ENCODE peak calls at places on chromosome 16, in ten cellular contexts. X is aorta; Q is CD8-positive, alpha-beta memory T cell; Y is fibroblast of lung; H is HL-60; E is GM23338; C is caudate nucleus; Z is effector memory CD4-positive, alpha-beta T cell; O is H9; L is mesenchymal stem cell. J is an unnamed sample.

GRCh38 chr16:2792945-2793344 is 5.3 kb upstream of the PRSS41 start:
- DNase-seq in Y (no peak), H (no peak), C (no peak), E (no peak), O (no peak), L (no peak), Q (no peak), Z (no peak), X (no peak), J (no peak)

GRCh38 chr16:20175358-20175757 is 101.7 kb upstream of the GPR139 start:
- DNase-seq in Y (no peak), E (peak), L (no peak), O (no peak), Q (no peak), C (no peak), Z (no peak), H (no peak), X (no peak), J (no peak)

GRCh38 chr16:66120656-66121055 is 245.8 kb upstream of the CDH5 start:
- DNase-seq in H (no peak), L (peak), C (no peak), Z (no peak), E (no peak), Q (no peak), O (no peak), Y (no peak), X (no peak), J (no peak)

GRCh38 chr16:14564323-14564722 is 65.7 kb downstream of the PARN start:
- DNase-seq in E (peak), Z (no peak), H (no peak), O (no peak), L (no peak), X (no peak), C (no peak), Y (no peak), Q (no peak), J (no peak)

GRCh38 chr16:28606291-28607115 is 3.3 kb downstream of the SULT1A1 start:
- DNase-seq in H (no peak), E (no peak), X (no peak), Y (no peak), Q (no peak), C (no peak), L (no peak), Z (no peak), O (no peak), J (no peak)

GRCh38 chr16:4517812-4518211 is 20.8 kb downstream of the CDIP1 start:
- DNase-seq in O (peak), L (peak), C (peak), X (peak), H (no peak), Q (no peak), E (peak), Y (peak), Z (no peak), J (peak)

GRCh38 chr16:8958344-8958808 is 5.3 kb downstream of the USP7 start:
- DNase-seq in Q (no peak), Y (peak), Z (peak), O (no peak), L (peak), H (no peak), X (peak), C (no peak), E (no peak), J (no peak)

GRCh38 chr16:56606071-56606687 is 2.2 kb upstream of the MT2A start:
- DNase-seq in L (no peak), Z (no peak), O (no peak), Y (no peak), Q (no peak), C (no peak), H (no peak), X (no peak), E (no peak), J (no peak)

GRCh38 chr16:55700067-55700466 is 44.3 kb downstream of the SLC6A2 start:
- DNase-seq in Z (no peak), Q (no peak), O (no peak), L (no peak), E (no peak), X (no peak), C (no peak), H (no peak), Y (no peak), J (no peak)

GRCh38 chr16:70746040-70746707 is 54.8 kb downstream of the VAC14 start:
- DNase-seq in Q (no peak), O (no peak), L (peak), C (peak), H (peak), X (peak), Z (no peak), E (no peak), Y (peak), J (no peak)

GRCh38 chr16:2686912-2687507 is 4.7 kb downstream of the KCTD5 start:
- DNase-seq in Y (no peak), X (peak), Z (no peak), O (no peak), Q (no peak), C (no peak), E (no peak), L (no peak), H (no peak), J (no peak)

GRCh38 chr16:75379911-75380847 is 53.1 kb downstream of the CFDP1 start:
- DNase-seq in Z (peak), E (no peak), L (no peak), C (no peak), H (peak), O (no peak), Q (no peak), X (no peak), Y (no peak), J (no peak)

GRCh38 chr16:64089697-64090096 is 1032.2 kb downstream of the CDH11 start:
- DNase-seq in O (peak), Z (no peak), X (no peak), Q (no peak), Y (peak), L (peak), H (no peak), E (peak), C (no peak), J (no peak)

GRCh38 chr16:56281256-56281805 is 90.0 kb downstream of the GNAO1 start:
- DNase-seq in E (peak), C (no peak), X (no peak), O (peak), Y (no peak), Z (no peak), Q (no peak), L (no peak), H (no peak), J (peak)

GRCh38 chr16:67535201-67535600 is 6.6 kb downstream of the RIPOR1 start:
- DNase-seq in Y (no peak), O (no peak), X (no peak), E (no peak), Q (no peak), C (no peak), L (no peak), H (no peak), Z (no peak), J (no peak)

GRCh38 chr16:78756189-78756661 is 656.8 kb downstream of the WWOX start:
- DNase-seq in Y (no peak), H (no peak), E (no peak), X (no peak), Q (no peak), O (no peak), C (no peak), Z (no peak), L (no peak), J (no peak)

GRCh38 chr16:67822511-67822910 is 15.8 kb downstream of the TSNAXIP1 start:
- DNase-seq in L (peak), X (no peak), Q (no peak), E (no peak), Y (no peak), Z (no peak), C (no peak), O (no peak), H (no peak), J (no peak)

GRCh38 chr16:86590501-86591144 is 12.3 kb downstream of the FOXL1 start:
- DNase-seq in Z (no peak), Y (peak), Q (no peak), C (no peak), E (no peak), L (peak), X (no peak), H (no peak), O (no peak), J (no peak)

GRCh38 chr16:67187175-67187900 is 2.6 kb downstream of the EXOC3L1 start:
- DNase-seq in O (no peak), L (no peak), Q (no peak), Y (no peak), H (no peak), C (no peak), E (no peak), Z (no peak), X (no peak), J (no peak)

GRCh38 chr16:66588981-66589713 is 9.9 kb downstream of the CMTM2 start:
- DNase-seq in X (peak), C (no peak), Y (peak), O (peak), Q (peak), Z (peak), L (peak), H (peak), E (peak), J (peak)

GRCh38 chr16:56332464-56333079 is 92.8 kb downstream of the AMFR start:
- DNase-seq in O (peak), H (no peak), Z (no peak), E (peak), Q (no peak), C (peak), Y (peak), L (peak), X (peak), J (peak)

GRCh38 chr16:10408824-10409381 is 23.0 kb downstream of the ATF7IP2 start:
- DNase-seq in H (no peak), Q (no peak), X (no peak), L (no peak), E (peak), C (no peak), O (no peak), Z (no peak), Y (no peak), J (no peak)

GRCh38 chr16:21156767-21157467 is 1.6 kb upstream of the LDAF1 start:
- DNase-seq in Y (peak), O (peak), L (peak), X (no peak), E (peak), Q (no peak), H (no peak), Z (no peak), C (peak), J (peak)

GRCh38 chr16:20415541-20415940 is 6.2 kb downstream of the ACSM5 start:
- DNase-seq in Y (no peak), C (no peak), H (no peak), O (no peak), L (no peak), E (no peak), Q (no peak), X (no peak), Z (no peak), J (no peak)

GRCh38 chr16:71460246-71460645 is 1.8 kb downstream of the ZNF23 start:
- DNase-seq in L (peak), H (no peak), E (no peak), Y (peak), O (no peak), X (no peak), Z (no peak), Q (no peak), C (no peak), J (no peak)

GRCh38 chr16:10535461-10535860 is 44.9 kb downstream of the EMP2 start:
- DNase-seq in Y (no peak), Q (no peak), X (no peak), E (no peak), O (no peak), H (no peak), L (no peak), C (no peak), Z (no peak), J (no peak)

GRCh38 chr16:4922721-4923342 is 14.1 kb downstream of the PPL start:
- DNase-seq in C (no peak), E (no peak), Q (no peak), X (no peak), Y (no peak), H (no peak), O (no peak), Z (no peak), L (no peak), J (no peak)

GRCh38 chr16:56423584-56424403 is 1.6 kb downstream of the AMFR start:
- DNase-seq in Y (peak), L (peak), H (no peak), Q (no peak), O (no peak), Z (no peak), E (no peak), C (no peak), X (no peak), J (no peak)

GRCh38 chr16:27430923-27431484 is 29.0 kb downstream of the IL21R start:
- DNase-seq in E (no peak), C (no peak), Q (no peak), Z (no peak), X (no peak), L (peak), H (no peak), Y (peak), O (peak), J (no peak)

GRCh38 chr16:66996324-66996982 is 8.1 kb downstream of the CES4A start:
- DNase-seq in E (no peak), Y (peak), O (no peak), C (peak), Q (no peak), H (no peak), X (peak), Z (no peak), L (peak), J (peak)

GRCh38 chr16:79278506-79278905 is 322.0 kb downstream of the MAF start:
- DNase-seq in C (no peak), Y (no peak), O (no peak), H (no peak), X (no peak), Z (peak), L (no peak), E (no peak), Q (peak), J (no peak)

GRCh38 chr16:3317315-3317999 is 12.2 kb downstream of the ZNF75A start:
- DNase-seq in Q (no peak), O (no peak), E (peak), Z (no peak), C (no peak), Y (peak), L (peak), H (no peak), X (no peak), J (no peak)

GRCh38 chr16:74309789-74310781 is 13.5 kb downstream of the PSMD7 start:
- DNase-seq in Q (no peak), X (no peak), O (no peak), H (no peak), Y (peak), L (peak), C (peak), E (peak), Z (no peak), J (no peak)

DNA sequence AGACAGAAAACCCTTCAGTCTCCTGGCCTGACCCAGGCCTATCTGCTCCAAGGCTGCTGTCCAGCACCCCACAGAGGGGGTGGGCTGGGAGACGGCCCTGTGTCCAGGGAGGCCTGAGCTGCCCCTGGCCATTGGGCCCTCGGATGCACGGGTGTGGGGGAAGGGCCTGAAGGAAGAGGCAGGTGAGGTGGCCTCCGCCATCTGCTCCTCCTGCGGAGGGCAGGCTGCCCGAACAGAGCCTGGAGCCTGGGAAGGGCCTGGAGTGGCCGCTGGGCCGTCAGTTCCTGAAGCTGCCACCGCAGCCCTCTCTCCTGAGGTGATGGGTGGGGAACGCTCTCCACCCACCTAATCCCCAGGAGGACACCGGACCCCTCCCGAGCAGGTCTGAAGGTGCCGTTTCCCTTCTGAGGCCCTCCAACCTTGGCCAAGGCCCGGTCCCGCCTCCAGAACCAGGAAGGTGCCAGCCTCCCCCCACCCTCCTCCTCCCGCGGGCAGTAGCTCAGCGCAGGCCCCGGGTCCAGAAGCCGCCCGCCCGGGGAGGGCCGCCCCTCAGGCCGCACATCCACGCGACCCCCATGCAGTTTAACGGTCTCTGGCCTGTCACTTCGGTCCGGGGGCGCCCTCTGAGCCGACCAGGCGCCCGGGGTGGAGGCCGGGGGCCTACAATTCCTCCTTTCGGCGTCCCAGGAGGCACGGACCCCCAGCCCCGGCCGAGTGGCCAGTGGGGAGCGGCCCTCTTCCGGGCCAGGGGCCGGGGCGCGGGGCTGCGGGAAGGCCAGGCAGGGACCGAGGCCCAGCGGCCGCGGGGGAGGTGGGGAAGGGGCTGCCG is 835 bp downstream of the FBXL16 start:
- DNase-seq in X (no peak), E (no peak), Y (no peak), O (no peak), H (no peak), Q (no peak), Z (no peak), L (no peak), C (no peak), J (no peak)
- H3K27ac ChIP-seq in X (no peak), E (no peak), Y (no peak), O (no peak), H (no peak), Q (no peak), Z (no peak), L (no peak), C (peak), J (no peak)

GRCh38 chr16:58002411-58002790 is 1.2 kb downstream of the USB1 start:
- DNase-seq in O (no peak), Z (no peak), Y (no peak), X (no peak), C (no peak), E (no peak), Q (no peak), H (no peak), L (no peak), J (no peak)

GRCh38 chr16:58000706-58001676 is at the start of gene USB1:
- DNase-seq in H (peak), Y (peak), O (peak), E (peak), Q (peak), C (peak), X (peak), L (peak), Z (peak), J (peak)

GRCh38 chr16:58002936-58003335 is 1.7 kb downstream of the USB1 start:
- DNase-seq in Z (no peak), O (no peak), X (no peak), H (no peak), L (no peak), E (no peak), C (no peak), Y (no peak), Q (no peak), J (no peak)

GRCh38 chr16:57999971-58000705 is at the start of gene ZNF319:
- DNase-seq in Z (peak), H (no peak), Y (no peak), C (no peak), X (no peak), Q (no peak), E (peak), L (no peak), O (no peak), J (no peak)

GRCh38 chr16:58001781-58002410 is 689 bp downstream of the USB1 start:
- DNase-seq in E (no peak), O (no peak), X (no peak), Z (no peak), L (no peak), H (no peak), C (no peak), Y (no peak), Q (no peak), J (no peak)
- H3K27ac ChIP-seq in E (no peak), O (no peak), X (no peak), Z (no peak), L (no peak), H (peak), C (peak), Y (no peak), Q (peak), J (no peak)

GRCh38 chr16:49305406-49305805 is 23.8 kb upstream of the CBLN1 start:
- DNase-seq in C (no peak), Z (no peak), Y (no peak), O (no peak), Q (no peak), H (no peak), X (no peak), E (no peak), L (no peak), J (no peak)
- H3K27ac ChIP-seq in C (no peak), Z (no peak), Y (no peak), O (no peak), Q (no peak), H (no peak), X (no peak), E (no peak), L (no peak), J (no peak)

GRCh38 chr16:11674818-11675560 is 6.7 kb downstream of the SNN start:
- DNase-seq in H (no peak), C (no peak), X (no peak), Q (no peak), E (peak), Z (no peak), Y (peak), O (no peak), L (peak), J (no peak)
- H3K27ac ChIP-seq in H (no peak), C (peak), X (no peak), Q (no peak), E (peak), Z (no peak), Y (no peak), O (no peak), L (no peak), J (peak)

GRCh38 chr16:85373741-85374570 is 239.2 kb upstream of the GSE1 start:
- DNase-seq in L (no peak), Y (no peak), C (no peak), O (no peak), E (no peak), Q (no peak), X (no peak), H (no peak), Z (no peak), J (no peak)

GRCh38 chr16:85371948-85372347 is 241.2 kb upstream of the GSE1 start:
- DNase-seq in X (no peak), C (no peak), Q (no peak), Y (no peak), O (no peak), Z (no peak), E (no peak), H (no peak), L (no peak), J (no peak)

GRCh38 chr16:85370881-85371651 is 242.1 kb upstream of the GSE1 start:
- DNase-seq in E (no peak), L (peak), Z (no peak), Y (peak), H (no peak), Q (no peak), X (peak), O (no peak), C (no peak), J (peak)

GRCh38 chr16:85374571-85374872 is 238.6 kb upstream of the GSE1 start:
- DNase-seq in Q (no peak), O (no peak), C (no peak), L (no peak), Z (no peak), E (no peak), H (no peak), Y (no peak), X (no peak), J (no peak)

GRCh38 chr16:85372627-85373372 is 240.3 kb upstream of the GSE1 start:
- DNase-seq in C (no peak), H (peak), O (no peak), Z (no peak), L (peak), X (peak), Q (no peak), Y (peak), E (no peak), J (no peak)
- H3K27ac ChIP-seq in C (no peak), H (no peak), O (no peak), Z (no peak), L (no peak), X (peak), Q (no peak), Y (no peak), E (no peak), J (no peak)

GRCh38 chr16:87729266-87729954 is 36.4 kb downstream of the KLHDC4 start:
- DNase-seq in Q (no peak), H (no peak), X (no peak), L (no peak), Z (no peak), Y (no peak), E (no peak), C (no peak), O (no peak), J (no peak)
- H3K27ac ChIP-seq in Q (no peak), H (no peak), X (no peak), L (no peak), Z (no peak), Y (no peak), E (no peak), C (no peak), O (no peak), J (no peak)

GRCh38 chr16:88697831-88698693 is 8.1 kb downstream of the RNF166 start:
- DNase-seq in Y (no peak), L (no peak), O (peak), E (peak), C (no peak), Q (no peak), H (no peak), X (no peak), Z (no peak), J (no peak)
- H3K27ac ChIP-seq in Y (no peak), L (no peak), O (no peak), E (no peak), C (no peak), Q (no peak), H (no peak), X (no peak), Z (peak), J (no peak)